ENCODE peak calls at places on chromosomes 11 and 22, in four cellular contexts. C is right cardiac atrium; F is CD8-positive, alpha-beta T cell; M is AG10803. R is an unnamed sample.

GRCh38 chr22:36510384-36510783 is 3.5 kb upstream of the FOXRED2 start:
- DNase-seq in C (no peak), F (no peak), M (peak), R (peak)

GRCh38 chr22:37750596-37751162 is 53.8 kb downstream of the TRIOBP start:
- DNase-seq in C (no peak), M (no peak), F (no peak), R (no peak)

GRCh38 chr11:46916669-46917108 is 1.7 kb downstream of the LRP4 start:
- DNase-seq in C (peak), M (peak), F (no peak), R (peak)

GRCh38 chr11:9774591-9775392 is 110.9 kb downstream of the SWAP70 start:
- DNase-seq in M (peak), C (no peak), F (no peak), R (no peak)

GRCh38 chr22:40463017-40463631 is 92.7 kb downstream of the SGSM3 start:
- DNase-seq in M (no peak), F (peak), C (no peak), R (no peak)

GRCh38 chr11:93279911-93280347 is 50.6 kb upstream of the DEUP1 start:
- DNase-seq in M (no peak), F (no peak), C (no peak), R (no peak)

GRCh38 chr11:68862426-68862825 is 20.7 kb upstream of the CPT1A start:
- DNase-seq in F (no peak), C (no peak), M (no peak), R (no peak)

GRCh38 chr11:19919050-19919561 is 206.5 kb downstream of the NAV2 start:
- DNase-seq in F (no peak), M (peak), C (no peak), R (peak)

DNA sequence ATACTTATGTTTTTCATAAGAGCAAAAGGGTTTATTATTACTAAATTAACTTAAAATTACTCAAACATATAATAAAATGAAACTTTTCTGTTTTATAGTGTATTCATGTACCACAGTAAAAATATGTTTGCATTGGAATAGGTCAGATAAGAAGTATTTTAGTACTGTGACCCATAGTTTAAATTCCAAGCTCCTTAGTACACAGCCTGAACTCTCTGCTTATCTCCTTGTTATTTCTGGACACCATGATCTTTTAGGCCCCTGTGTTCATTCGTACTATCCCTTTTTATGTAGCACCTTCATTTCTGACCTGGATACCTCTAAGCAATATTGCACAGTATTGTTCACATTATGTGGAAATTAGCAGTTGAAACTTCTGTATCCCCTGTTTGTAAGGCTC is 296.7 kb upstream of the SYN3 start:
- DNase-seq in C (no peak), M (peak), F (no peak), R (no peak)
- H3K4me3 ChIP-seq in C (no peak), M (no peak), F (no peak), R (no peak)

GRCh38 chr22:42720263-42721044 is at the start of gene A4GALT:
- DNase-seq in F (no peak), C (peak), M (no peak), R (peak)
- H3K4me3 ChIP-seq in F (no peak), C (peak), M (peak), R (peak)

GRCh38 chr11:45181595-45182550 is 35.4 kb downstream of the PRDM11 start:
- DNase-seq in F (no peak), C (no peak), M (no peak), R (peak)
- H3K4me3 ChIP-seq in F (no peak), C (peak), M (no peak), R (peak)

DNA sequence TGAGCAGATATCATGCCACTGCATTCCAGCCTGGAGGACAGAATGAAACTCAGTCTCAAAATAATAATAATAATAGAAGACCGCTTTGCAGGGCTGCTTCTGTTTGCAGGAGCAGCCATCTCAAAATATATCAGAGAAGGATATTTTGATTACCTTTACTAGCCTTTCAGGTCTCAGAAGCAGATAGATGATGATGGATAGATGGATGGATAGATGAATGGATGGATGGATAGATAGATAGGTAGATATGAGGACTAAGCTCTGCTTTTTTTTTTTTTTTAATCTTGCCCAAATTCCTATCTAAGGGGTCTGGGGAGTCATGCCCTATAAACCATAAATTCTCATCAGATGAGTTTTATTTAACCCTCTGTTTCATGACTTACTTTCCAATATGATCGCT is 18.5 kb downstream of the APOBEC3H start:
- DNase-seq in M (no peak), F (no peak), C (no peak), R (no peak)
- H3K4me3 ChIP-seq in M (no peak), F (no peak), C (no peak), R (no peak)

DNA sequence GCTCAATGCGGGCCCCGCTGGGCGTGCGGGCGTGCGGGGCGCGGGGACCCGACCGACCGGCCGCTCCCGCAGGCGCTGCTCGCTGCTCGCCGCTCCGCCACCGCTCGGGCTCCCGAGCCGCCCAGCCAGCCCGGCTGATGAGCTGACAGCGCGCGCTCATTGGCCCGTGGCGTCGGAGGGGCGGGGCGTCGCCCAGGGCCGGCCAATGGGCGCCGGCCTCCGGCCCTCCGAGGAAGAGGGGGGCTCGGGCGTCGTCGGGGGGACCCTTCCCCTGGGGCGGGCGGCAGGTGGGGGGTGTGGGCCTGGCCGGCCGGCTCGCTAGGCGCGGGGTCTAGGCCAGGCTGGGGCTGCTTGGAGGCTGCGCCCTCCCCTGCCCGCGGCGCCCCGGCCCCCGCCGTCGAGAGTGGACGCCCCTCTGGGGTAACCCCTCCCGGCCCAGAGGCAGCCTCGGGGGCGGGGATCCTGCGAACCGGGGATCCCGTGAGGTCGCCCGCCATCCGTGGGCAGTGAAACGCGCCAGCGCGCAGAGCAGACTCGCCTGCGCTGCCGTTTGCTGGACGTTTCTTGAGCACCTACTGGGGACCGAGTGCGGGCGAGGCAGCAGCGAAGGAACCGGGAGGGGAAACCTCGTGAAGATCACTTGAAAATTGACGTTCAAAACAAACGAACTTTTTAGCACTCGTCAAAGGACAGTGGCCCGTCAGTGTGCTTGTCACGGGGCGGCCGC is at the start of gene SCUBE1:
- DNase-seq in C (peak), F (peak), M (no peak), R (peak)
- H3K4me3 ChIP-seq in C (peak), F (no peak), M (no peak), R (peak)

DNA sequence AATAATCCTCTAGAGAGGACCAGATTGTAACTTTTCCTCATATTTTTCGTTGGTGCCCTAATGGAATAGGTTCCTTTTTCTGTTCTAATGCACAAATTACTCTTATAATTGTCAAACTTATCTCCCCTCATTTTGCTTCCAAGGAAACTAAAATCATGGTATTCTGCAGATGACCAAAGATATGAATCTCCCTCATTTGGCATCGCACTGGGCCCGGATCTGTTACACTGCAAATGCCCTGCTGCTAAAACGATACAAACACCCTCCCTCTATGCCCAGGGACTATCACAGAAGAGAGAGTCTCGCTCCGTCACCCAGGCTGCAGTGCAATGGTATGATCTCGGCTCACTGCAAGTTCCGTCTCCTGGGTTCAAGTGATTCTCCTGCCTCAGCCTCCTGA is 7.6 kb downstream of the KLHDC7B start:
- DNase-seq in C (no peak), F (no peak), M (no peak), R (peak)
- H3K4me3 ChIP-seq in C (no peak), F (no peak), M (no peak), R (no peak)

R was measured in aorta.